ENCODE peak calls at places on chromosomes 5 and 9, in four cellular contexts. P is frontal cortex; N is activated CD8-positive, alpha-beta memory T cell treated with anti-CD3 and anti-CD28 coated beads, Interleukin-2, amount 50 U/mL, for 48 hours; H is AG04450. D is an unnamed sample.

GRCh38 chr9:131099088-131099611 is 2.8 kb downstream of the AIF1L start:
- DNase-seq in H (no peak), P (no peak), N (no peak), D (no peak)

GRCh38 chr9:75700252-75700640 is 190.2 kb upstream of the PCSK5 start:
- DNase-seq in N (no peak), P (no peak), H (no peak), D (no peak)

GRCh38 chr5:80125022-80125961 is 90.1 kb downstream of the THBS4 start:
- DNase-seq in P (no peak), N (no peak), H (no peak), D (no peak)

GRCh38 chr5:74073257-74073656 is 447.3 kb downstream of the ARHGEF28 start:
- DNase-seq in N (no peak), H (no peak), P (no peak), D (no peak)

GRCh38 chr5:1151316-1151715 is 39.5 kb upstream of the SLC12A7 start:
- DNase-seq in H (no peak), N (no peak), P (no peak), D (no peak)

GRCh38 chr9:122580360-122580759 is 2.8 kb downstream of the OR1L8 start:
- DNase-seq in P (no peak), N (no peak), H (peak), D (no peak)

GRCh38 chr9:122051401-122052346 is 41.4 kb downstream of the TTLL11 start:
- DNase-seq in P (no peak), N (peak), H (no peak), D (no peak)

GRCh38 chr9:122819791-122820489 is 8.4 kb downstream of the PDCL start:
- DNase-seq in H (no peak), P (no peak), N (no peak), D (no peak)

GRCh38 chr5:111386832-111387162 is 125.5 kb downstream of the STARD4 start:
- DNase-seq in P (no peak), N (no peak), H (no peak), D (no peak)

GRCh38 chr9:81861644-81862043 is 66.6 kb upstream of the SPATA31D4 start:
- DNase-seq in N (no peak), H (no peak), P (no peak), D (no peak)